ENCODE peak calls at places on chromosomes 11 and 22, in six cellular contexts. O is G401; H is AG08396; W is cardiac muscle cell; R is EL; A is CD4-positive, alpha-beta memory T cell. M is an unnamed sample.

GRCh38 chr11:120068114-120068573 is 69.8 kb downstream of the TRIM29 start:
- DNase-seq in O (no peak), H (peak; percentile 60), R (peak; percentile 38), W (no peak), A (no peak), M (no peak)

GRCh38 chr11:114563077-114563476 is 3.4 kb upstream of the NXPE1 start:
- DNase-seq in H (no peak), W (no peak), R (peak; percentile 15), O (no peak), A (no peak), M (no peak)

GRCh38 chr11:127000991-127001390 is 421 bp upstream of the KIRREL3 start:
- DNase-seq in A (no peak), W (no peak), O (peak; percentile 37), R (peak; percentile 62), H (peak; percentile 26), M (no peak)

GRCh38 chr11:121681536-121681935 is 228.8 kb upstream of the SORL1-AS1 start:
- DNase-seq in R (no peak), W (no peak), A (no peak), O (no peak), H (no peak), M (no peak)

GRCh38 chr22:39935622-39936021 is 24.6 kb upstream of the TMA7B start:
- DNase-seq in W (no peak), R (no peak), A (no peak), O (no peak), H (no peak), M (no peak)

GRCh38 chr11:118233377-118233776 is 8.6 kb upstream of the JAML start:
- DNase-seq in R (no peak), O (no peak), H (no peak), W (no peak), A (no peak), M (no peak)

GRCh38 chr22:42330953-42331525 is 60.6 kb upstream of the TCF20 start:
- DNase-seq in O (no peak), R (no peak), A (no peak), W (no peak), H (no peak), M (no peak)

GRCh38 chr11:117535870-117536411 is 208.3 kb downstream of the CEP164 start:
- DNase-seq in H (no peak), W (no peak), A (no peak), R (no peak), O (peak; percentile 66), M (peak; percentile 61)

GRCh38 chr11:134560566-134561347 is 148.7 kb upstream of the B3GAT1 start:
- DNase-seq in W (peak; percentile 23), A (no peak), O (no peak), R (no peak), H (no peak), M (no peak)

GRCh38 chr22:46416537-46417267 is 81.2 kb downstream of the TRMU start:
- DNase-seq in R (no peak), W (peak; percentile 11), H (no peak), A (no peak), O (no peak), M (no peak)

GRCh38 chr22:17694193-17694592 is 55.6 kb downstream of the BCL2L13 start:
- DNase-seq in H (no peak), O (no peak), A (no peak), W (peak; percentile 52), R (no peak), M (no peak)

GRCh38 chr11:1549355-1550330 is 22.4 kb downstream of the DUSP8 start:
- DNase-seq in R (no peak), W (no peak), A (no peak), H (no peak), O (no peak), M (no peak)

GRCh38 chr11:71253794-71254193 is 1.4 kb upstream of the SHANK2 start:
- DNase-seq in H (no peak), R (no peak), A (no peak), W (no peak), O (no peak), M (no peak)

GRCh38 chr11:73072935-73073481 is 69.1 kb downstream of the FCHSD2 start:
- DNase-seq in H (no peak), A (peak; percentile 1), W (peak; percentile 11), R (peak; percentile 4), O (peak; percentile 31), M (no peak)

GRCh38 chr11:116360542-116360941 is 412.2 kb downstream of the BUD13 start:
- DNase-seq in A (no peak), H (no peak), R (no peak), W (no peak), O (no peak), M (no peak)

GRCh38 chr11:132131962-132132361 is 761.5 kb downstream of the NTM start:
- DNase-seq in O (no peak), H (no peak), A (no peak), W (no peak), R (no peak), M (no peak)

GRCh38 chr11:128939591-128939990 is 3.1 kb downstream of the TP53AIP1 start:
- DNase-seq in H (no peak), W (no peak), A (no peak), O (no peak), R (no peak), M (no peak)

M was measured in cerebellum.